ENCODE peak calls at places on chromosomes 5 and 9, in eight cellular contexts. E is esophagus muscularis mucosa; K is DMS153; O is iris pigment epithelial cell; R is iPS-NIHi11; D is stimulated activated CD4-positive, alpha-beta T cell treated with anti-CD3 and anti-CD28 coated beads, Interleukin-2, amount 100 ng/mL, for 24 hours; P is A549; T is ovary. H is an unnamed sample.

GRCh38 chr9:113352006-113352405 is 2.7 kb downstream of the BSPRY start:
- DNase-seq in E (no peak), K (no peak), O (no peak), R (no peak), D (no peak), P (no peak), T (no peak), H (no peak)

GRCh38 chr9:20985851-20986600 is 45.4 kb downstream of the HACD4 start:
- DNase-seq in E (no peak), K (no peak), O (no peak), R (no peak), D (no peak), P (no peak), T (no peak), H (no peak)

GRCh38 chr9:107944387-107944786 is 454.8 kb upstream of the KLF4 start:
- DNase-seq in E (no peak), K (no peak), O (no peak), R (no peak), D (no peak), P (no peak), T (no peak), H (no peak)

GRCh38 chr9:134325096-134325812 is 1.0 kb upstream of the RXRA start:
- DNase-seq in E (no peak), K (no peak), O (peak), R (peak), D (peak), P (peak), T (peak), H (peak)

GRCh38 chr9:92850898-92851297 is 26.9 kb downstream of the ZNF484 start:
- DNase-seq in E (no peak), K (no peak), O (no peak), R (no peak), D (no peak), P (peak), T (no peak), H (no peak)

GRCh38 chr9:36320457-36320856 is 62.2 kb upstream of the GNE start:
- DNase-seq in E (no peak), K (no peak), O (no peak), R (no peak), D (no peak), P (peak), T (no peak), H (no peak)

GRCh38 chr5:32462618-32463017 is 18.1 kb upstream of the ZFR start:
- DNase-seq in E (no peak), K (no peak), O (peak), R (no peak), D (peak), P (peak), T (no peak), H (no peak)

GRCh38 chr5:119328753-119329602 is 26.8 kb upstream of the TNFAIP8 start:
- DNase-seq in E (no peak), K (no peak), O (peak), R (no peak), D (peak), P (no peak), T (no peak), H (no peak)

GRCh38 chr9:70101265-70101664 is 57.6 kb downstream of the MAMDC2 start:
- DNase-seq in E (no peak), K (no peak), O (peak), R (no peak), D (no peak), P (no peak), T (no peak), H (no peak)

GRCh38 chr5:143614831-143615230 is 197.1 kb upstream of the HMHB1 start:
- DNase-seq in E (peak), K (no peak), O (no peak), R (no peak), D (no peak), P (no peak), T (no peak), H (peak)

H was measured in neural progenitor cell.